ENCODE peak calls at places on chromosomes 4 and X, in nine cellular contexts. Y is neural progenitor cell, J is fibroblast of the aortic adventitia, D is GM23338, X is fibroblast of lung, S is H9, B is OCI-LY7, H is astrocyte of the spinal cord, P is IMR-90. C is an unnamed sample.

GRCh38 chr4:55507612-55508011 is 39.1 kb downstream of the CLOCK start:
- DNase-seq in B (no peak), X (no peak), J (peak; percentile 12), Y (no peak), H (no peak), S (no peak), P (no peak), D (no peak), C (no peak)

GRCh38 chr4:113006632-113007031 is 42.8 kb upstream of the ANK2 start:
- DNase-seq in H (no peak), B (no peak), J (no peak), P (no peak), X (no peak), S (no peak), Y (no peak), D (no peak), C (no peak)

GRCh38 chr4:56656346-56656643 is 24.8 kb downstream of the HOPX start:
- DNase-seq in P (no peak), Y (peak; percentile 43), J (no peak), B (no peak), X (peak; percentile 39), H (no peak), D (peak; percentile 49), S (no peak), C (no peak)

GRCh38 chr4:175805863-175806262 is 6.2 kb downstream of the GPM6A start:
- DNase-seq in X (no peak), D (no peak), H (no peak), P (no peak), Y (no peak), B (no peak), S (no peak), J (no peak), C (no peak)

GRCh38 chrX:39688576-39689373 is 409.0 kb downstream of the BCOR start:
- DNase-seq in B (no peak), Y (peak; percentile 95), J (peak; percentile 24), P (peak; percentile 7), D (peak; percentile 79), S (peak; percentile 75), X (peak; percentile 38), H (peak; percentile 23), C (peak; percentile 40)

GRCh38 chr4:136562842-136563241 is 969.5 kb downstream of the PCDH18 start:
- DNase-seq in D (peak; percentile 5), J (peak; percentile 4), B (no peak), X (peak; percentile 49), H (peak; percentile 46), Y (no peak), S (no peak), P (peak; percentile 51), C (peak; percentile 54)

GRCh38 chrX:107646736-107647135 is 18.4 kb downstream of the PRPS1 start:
- DNase-seq in J (no peak), H (no peak), D (no peak), S (no peak), X (no peak), B (peak; percentile 2), P (no peak), Y (no peak), C (no peak)

GRCh38 chrX:8897259-8897658 is 96.1 kb upstream of the FAM9A start:
- DNase-seq in J (peak; percentile 5), D (no peak), Y (no peak), X (peak; percentile 42), B (no peak), H (no peak), S (no peak), P (peak; percentile 35), C (no peak)

GRCh38 chr4:81260443-81261102 is 45.6 kb upstream of the PRKG2 start:
- DNase-seq in S (peak; percentile 36), Y (peak; percentile 46), X (no peak), J (peak; percentile 8), P (no peak), D (peak; percentile 86), H (no peak), B (peak; percentile 37), C (peak; percentile 10)
- TF ChIP-seq CTCF in S (peak; percentile 76), Y (peak; percentile 68), X (peak; percentile 21), J (peak; percentile 34), P (peak; percentile 33), D (peak; percentile 58), H (peak; percentile 45), B (peak; percentile 78), C (peak; percentile 49)

GRCh38 chr4:152436384-152436783 is 99.5 kb downstream of the FBXW7 start:
- DNase-seq in J (no peak), D (peak; percentile 76), S (peak; percentile 47), X (no peak), Y (no peak), B (peak; percentile 19), H (no peak), P (no peak), C (no peak)
- TF ChIP-seq CTCF in J (no peak), D (peak; percentile 44), S (peak; percentile 60), X (no peak), Y (peak; percentile 22), B (peak; percentile 69), H (no peak), P (no peak), C (no peak)

GRCh38 chr4:53620956-53621355 is 29.7 kb upstream of the LNX1 start:
- DNase-seq in J (no peak), S (no peak), H (no peak), D (peak; percentile 38), X (no peak), Y (peak; percentile 14), B (no peak), P (no peak), C (no peak)
- TF ChIP-seq CTCF in J (peak; percentile 12), S (peak; percentile 42), H (no peak), D (peak; percentile 2), X (no peak), Y (peak; percentile 18), B (no peak), P (no peak), C (peak; percentile 7)

DNA sequence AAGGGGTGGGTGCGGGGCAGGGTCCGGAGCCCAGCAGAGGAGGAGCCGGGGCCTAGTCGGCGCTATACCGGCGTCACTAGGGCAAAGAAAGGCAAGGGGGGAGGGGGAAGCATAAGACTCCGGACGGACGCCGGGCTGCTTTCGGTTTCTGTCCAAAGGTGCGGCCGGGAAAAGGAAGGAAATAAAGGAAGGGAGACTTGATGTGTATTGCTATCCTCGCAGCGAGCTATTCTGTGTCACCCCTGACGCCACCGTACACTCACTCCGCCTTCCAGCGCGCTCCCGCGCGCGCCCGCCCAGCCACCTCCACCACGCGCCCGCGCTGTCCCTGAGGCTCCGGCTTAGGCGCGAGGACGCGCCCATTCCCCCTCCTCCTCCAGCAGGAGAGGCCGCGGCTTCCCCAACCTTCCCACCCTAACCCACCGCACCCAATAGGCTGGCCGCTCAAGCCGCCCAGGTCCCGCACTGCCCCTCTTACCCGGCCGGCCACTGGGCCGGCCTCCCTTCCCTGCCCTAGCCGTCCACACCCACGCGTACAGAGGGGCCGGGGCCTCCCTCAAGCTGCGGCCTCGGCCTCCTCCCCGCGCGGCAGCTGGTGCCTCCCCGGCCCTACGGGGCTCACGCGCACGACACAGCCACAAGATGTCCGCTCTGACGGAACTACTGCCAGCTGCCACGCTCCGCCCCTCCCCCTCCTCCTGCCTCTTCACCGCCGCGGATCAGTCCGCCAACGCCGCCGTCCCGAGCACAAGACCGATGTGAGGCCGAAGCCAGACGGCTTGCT is at the start of gene UBE2D3:
- DNase-seq in B (peak; percentile 93), P (peak; percentile 97), J (peak; percentile 97), S (peak; percentile 91), X (peak; percentile 98), D (peak; percentile 90), H (peak; percentile 98), Y (peak; percentile 96), C (peak; percentile 98)
- TF ChIP-seq CTCF in B (peak; percentile 32), P (peak; percentile 14), J (peak; percentile 9), S (no peak), X (peak; percentile 15), D (peak; percentile 40), H (peak; percentile 29), Y (no peak), C (peak; percentile 17)

DNA sequence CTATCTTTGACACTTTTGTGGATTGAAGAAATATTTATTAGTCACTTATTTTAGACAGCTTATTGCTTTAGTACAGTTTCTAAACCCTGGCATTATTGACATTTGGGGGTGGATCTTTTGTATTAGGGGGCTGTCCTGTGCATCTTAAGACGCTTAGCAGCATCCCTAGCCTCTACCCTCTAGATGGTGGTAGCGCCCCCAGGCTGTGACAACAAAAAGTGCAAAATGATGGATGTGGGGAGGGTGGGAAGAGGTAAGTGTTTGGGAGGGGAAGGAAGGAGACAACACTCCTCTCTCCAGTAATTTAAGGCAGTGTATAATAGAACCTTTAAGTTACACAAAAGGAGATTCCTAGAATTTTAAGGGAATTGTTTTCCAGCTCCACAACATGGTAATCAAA is 1210.6 kb downstream of the C4orf33 start:
- DNase-seq in X (no peak), H (no peak), S (peak; percentile 63), J (no peak), D (peak; percentile 77), P (no peak), Y (peak; percentile 38), B (no peak), C (no peak)
- TF ChIP-seq CTCF in X (no peak), H (no peak), S (peak; percentile 72), J (no peak), D (peak; percentile 93), P (no peak), Y (peak; percentile 56), B (peak; percentile 52), C (no peak)

GRCh38 chr4:122845760-122846159 is 19.1 kb downstream of the FGF2 start:
- DNase-seq in S (no peak), P (no peak), B (no peak), D (no peak), H (no peak), X (no peak), Y (no peak), J (no peak), C (no peak)

GRCh38 chr4:122842984-122843531 is 16.4 kb downstream of the FGF2 start:
- DNase-seq in D (no peak), Y (peak; percentile 14), B (no peak), J (peak; percentile 56), X (no peak), S (no peak), P (no peak), H (no peak), C (no peak)

GRCh38 chr4:122838034-122838433 is 11.4 kb downstream of the FGF2 start:
- DNase-seq in B (no peak), D (no peak), X (no peak), P (no peak), S (no peak), J (no peak), H (no peak), Y (no peak), C (no peak)

GRCh38 chr4:122845066-122845465 is 18.4 kb downstream of the FGF2 start:
- DNase-seq in H (no peak), B (no peak), D (no peak), J (no peak), X (peak; percentile 37), P (peak; percentile 59), Y (no peak), S (no peak), C (no peak)

DNA sequence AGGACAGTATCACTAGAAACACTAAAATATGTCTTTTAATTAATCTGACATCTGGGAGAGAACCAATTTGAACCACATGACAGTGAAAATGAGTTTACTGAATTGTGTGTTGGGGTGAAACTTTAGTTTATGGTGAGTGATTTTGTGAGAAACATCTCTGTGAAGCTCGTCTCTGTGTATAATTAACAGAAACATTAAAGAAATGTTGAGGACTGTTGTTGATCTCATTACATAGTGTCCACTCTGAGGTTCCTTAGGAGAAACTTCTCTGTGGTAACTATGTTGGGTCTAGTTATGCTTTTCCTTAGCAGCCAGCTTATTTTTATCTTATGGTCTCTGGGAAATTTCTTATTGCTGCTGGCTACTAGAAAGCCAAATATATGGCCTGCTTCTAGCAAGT is 15.8 kb downstream of the FGF2 start:
- DNase-seq in X (no peak), D (no peak), H (no peak), J (no peak), S (no peak), Y (no peak), P (no peak), B (no peak), C (no peak)
- TF ChIP-seq CTCF in X (no peak), D (no peak), H (no peak), J (no peak), S (no peak), Y (no peak), P (no peak), B (no peak), C (no peak)

C was measured in fibroblast of pulmonary artery.